ENCODE peak calls at places on chromosome 6, in seven cellular contexts. L is stimulated activated naive CD4-positive, alpha-beta T cell; K is endothelial cell; F is NCI-H1105 treated with DMSO at 0.1 percent for 48 hours; B is RPMI8226; Q is amniotic stem cell; N is WTC11. Y is an unnamed sample.

GRCh38 chr6:37396571-37397185 is 36.3 kb upstream of the CMTR1 start:
- DNase-seq in L (no peak), K (no peak), F (no peak), B (no peak), Q (no peak), N (no peak), Y (no peak)

GRCh38 chr6:150002710-150003109 is 22.6 kb downstream of the RAET1L start:
- DNase-seq in L (no peak), K (no peak), F (no peak), B (no peak), Q (no peak), N (no peak), Y (peak)

GRCh38 chr6:162032620-162033019 is 694.9 kb downstream of the PRKN start:
- DNase-seq in L (no peak), K (no peak), F (no peak), B (no peak), Q (no peak), N (no peak), Y (no peak)

GRCh38 chr6:11366183-11366933 is 133.9 kb upstream of the NEDD9 start:
- DNase-seq in L (no peak), K (no peak), F (no peak), B (no peak), Q (no peak), N (no peak), Y (no peak)

GRCh38 chr6:41488392-41489129 is 57.6 kb upstream of the FOXP4 start:
- DNase-seq in L (no peak), K (no peak), F (no peak), B (no peak), Q (peak), N (peak), Y (no peak)

GRCh38 chr6:161393839-161394364 is 120.0 kb upstream of the AGPAT4 start:
- DNase-seq in L (no peak), K (peak), F (peak), B (peak), Q (peak), N (no peak), Y (no peak)

GRCh38 chr6:99019341-99019740 is 71.6 kb upstream of the FBXL4 start:
- DNase-seq in L (no peak), K (no peak), F (no peak), B (no peak), Q (no peak), N (no peak), Y (no peak)

GRCh38 chr6:133964052-133964451 is 11.0 kb downstream of the TBPL1 start:
- DNase-seq in L (no peak), K (no peak), F (no peak), B (no peak), Q (no peak), N (no peak), Y (no peak)

GRCh38 chr6:43763133-43763797 is 6.7 kb upstream of the VEGFA start:
- DNase-seq in L (no peak), K (no peak), F (no peak), B (no peak), Q (no peak), N (peak), Y (no peak)

GRCh38 chr6:152301021-152301805 is 335.9 kb downstream of the SYNE1 start:
- DNase-seq in L (no peak), K (no peak), F (no peak), B (no peak), Q (no peak), N (no peak), Y (no peak)

GRCh38 chr6:165031491-165031890 is 277.9 kb downstream of the C6orf118 start:
- DNase-seq in L (no peak), K (no peak), F (no peak), B (no peak), Q (no peak), N (no peak), Y (no peak)

Y was measured in osteocyte.